ENCODE peak calls at places on chromosomes 5 and 9, in four cellular contexts. L is psoas muscle, K is tibial artery, V is ovary. A is an unnamed sample. For H3K4me1, the result is how much of the 10 kb centered on the place peaks cover.

GRCh38 chr5:80711938-80712337 is 57.2 kb upstream of the DHFR start:
- DNase-seq in K (no peak), L (no peak), V (no peak), A (peak)

GRCh38 chr5:157312492-157312891 is 46.6 kb downstream of the CYFIP2 start:
- DNase-seq in L (no peak), K (no peak), V (no peak), A (peak)

GRCh38 chr5:180739271-180739670 is 587 bp downstream of the OR2Y1 start:
- DNase-seq in L (no peak), V (no peak), K (no peak), A (no peak)

GRCh38 chr9:116234091-116234490 is 80.5 kb downstream of the PAPPA start:
- DNase-seq in L (no peak), K (no peak), V (no peak), A (no peak)

GRCh38 chr9:38384990-38385848 is 7.3 kb upstream of the ALDH1B1 start:
- DNase-seq in K (peak), V (no peak), L (no peak), A (no peak)

GRCh38 chr5:112417931-112418358 is 1.1 kb downstream of the EPB41L4A start:
- DNase-seq in V (peak), L (peak), K (peak), A (no peak)

GRCh38 chr5:150155258-150156032 is at the start of gene PDGFRB:
- DNase-seq in L (peak), V (peak), K (peak), A (peak)

GRCh38 chr9:75803130-75803529 is 87.3 kb upstream of the PCSK5 start:
- DNase-seq in K (no peak), V (no peak), L (no peak), A (no peak)

GRCh38 chr5:80255752-80256479 is at the start of gene SERINC5:
- DNase-seq in K (peak), L (peak), V (peak), A (peak)

GRCh38 chr5:35971186-35971877 is 19.9 kb downstream of the UGT3A1 start:
- DNase-seq in L (no peak), K (no peak), V (no peak), A (no peak)

GRCh38 chr9:137053944-137054931 is at the start of gene ENTPD2:
- DNase-seq in L (no peak), V (no peak), K (no peak), A (no peak)

GRCh38 chr5:116516021-116516420 is 58.6 kb downstream of the SEMA6A start:
- DNase-seq in V (no peak), L (no peak), K (no peak), A (no peak)

GRCh38 chr5:106801554-106801953 is 869.2 kb downstream of the EFNA5 start:
- DNase-seq in L (no peak), K (no peak), V (no peak), A (no peak)

GRCh38 chr5:16596541-16596940 is 20.3 kb downstream of the RETREG1 start:
- DNase-seq in L (no peak), V (no peak), K (no peak), A (no peak)

GRCh38 chr9:95067057-95067456 is 250.5 kb downstream of the FANCC start:
- DNase-seq in V (no peak), K (no peak), L (no peak), A (no peak)

GRCh38 chr5:142630927-142631539 is 54.9 kb downstream of the FGF1 start:
- DNase-seq in L (no peak), V (no peak), K (no peak), A (no peak)

GRCh38 chr5:119840175-119840574 is 210.8 kb downstream of the FAM170A start:
- DNase-seq in L (no peak), V (no peak), K (no peak), A (no peak)

GRCh38 chr5:74239268-74239667 is 401.3 kb downstream of the ENC1 start:
- DNase-seq in V (no peak), K (no peak), L (no peak), A (no peak)

GRCh38 chr5:116732591-116732990 is 158.0 kb upstream of the SEMA6A start:
- DNase-seq in K (no peak), V (no peak), L (no peak), A (no peak)

GRCh38 chr9:129962376-129962765 is 80.6 kb downstream of the FNBP1 start:
- DNase-seq in L (no peak), V (no peak), K (no peak), A (no peak)

GRCh38 chr9:76564300-76564699 is 105.3 kb downstream of the GCNT1 start:
- DNase-seq in L (no peak), K (no peak), V (no peak), A (no peak)

GRCh38 chr5:160851481-160851880 is 530 bp downstream of the ATP10B start:
- DNase-seq in K (no peak), V (no peak), L (no peak), A (no peak)

GRCh38 chr5:173972844-173973613 is 15.9 kb upstream of the C5orf47 start:
- DNase-seq in L (peak), V (peak), K (peak), A (peak)

GRCh38 chr9:124295097-124295794 is 37.5 kb downstream of the NEK6 start:
- DNase-seq in L (no peak), V (no peak), K (no peak), A (peak)

GRCh38 chr9:3477236-3477834 is 48.5 kb downstream of the RFX3 start:
- DNase-seq in L (no peak), K (no peak), V (no peak), A (no peak)

GRCh38 chr5:72677447-72677846 is 139.0 kb upstream of the TNPO1 start:
- DNase-seq in V (no peak), L (no peak), K (no peak), A (no peak)
- H3K4me1 ChIP-seq in V (under half), L (under half), K (under half), A (under half)

GRCh38 chr9:120929392-120929791 is 2.8 kb upstream of the TRAF1 start:
- DNase-seq in L (no peak), V (no peak), K (no peak), A (no peak)

GRCh38 chr9:120932086-120932818 is 5.7 kb upstream of the TRAF1 start:
- DNase-seq in L (no peak), K (no peak), V (no peak), A (no peak)

GRCh38 chr9:120933310-120934044 is 6.9 kb upstream of the TRAF1 start:
- DNase-seq in K (no peak), V (no peak), L (no peak), A (no peak)

GRCh38 chr9:120928720-120929389 is 2.3 kb upstream of the TRAF1 start:
- DNase-seq in V (peak), K (peak), L (peak), A (peak)

GRCh38 chr9:120931278-120932085 is 4.9 kb upstream of the TRAF1 start:
- DNase-seq in L (no peak), K (peak), V (peak), A (no peak)
- H3K4me3 ChIP-seq in L (no peak), K (no peak), V (no peak), A (no peak)

GRCh38 chr9:134265078-134265477 is 61.2 kb upstream of the RXRA start:
- DNase-seq in V (no peak), K (no peak), L (no peak), A (no peak)

GRCh38 chr9:134262035-134262434 is 64.2 kb upstream of the RXRA start:
- DNase-seq in K (no peak), V (no peak), L (no peak), A (no peak)

GRCh38 chr9:134266418-134266817 is 59.8 kb upstream of the RXRA start:
- DNase-seq in V (no peak), L (no peak), K (no peak), A (no peak)

GRCh38 chr9:134263575-134263974 is 62.7 kb upstream of the RXRA start:
- DNase-seq in V (no peak), L (no peak), K (no peak), A (no peak)

GRCh38 chr9:134264169-134264568 is 62.1 kb upstream of the RXRA start:
- DNase-seq in L (no peak), K (no peak), V (no peak), A (no peak)
- TF ChIP-seq CTCF in L (no peak), K (no peak), V (no peak), A (no peak)

DNA sequence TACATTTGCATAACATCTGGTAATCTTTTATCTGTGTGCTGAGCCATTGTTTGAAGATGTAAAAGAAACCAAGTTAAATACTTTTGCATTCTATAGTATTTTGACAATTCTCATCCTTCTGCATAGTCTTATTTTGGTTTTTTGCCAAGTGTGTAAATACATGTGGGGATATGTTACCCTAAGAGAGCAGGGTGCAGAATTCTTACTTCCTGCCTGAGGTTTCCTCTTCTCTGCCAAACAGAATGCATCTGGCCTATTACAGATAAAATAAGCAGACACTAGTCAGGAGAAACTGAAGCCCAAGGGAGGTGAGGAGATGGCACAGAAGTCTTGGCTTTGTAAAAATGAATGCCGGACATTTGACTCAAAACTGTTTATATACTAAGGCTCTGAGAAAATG is 462.1 kb downstream of the TMEM38B start:
- DNase-seq in L (no peak), K (no peak), V (no peak), A (no peak)
- H3K4me1 ChIP-seq in L (under half), K (under half), V (under half), A (under half)

GRCh38 chr9:81832571-81833285 is 95.5 kb upstream of the SPATA31D4 start:
- DNase-seq in L (no peak), K (no peak), V (no peak), A (no peak)
- H3K4me3 ChIP-seq in L (no peak), K (no peak), V (no peak), A (no peak)

GRCh38 chr5:77369566-77369965 is 122.5 kb downstream of the WDR41 start:
- DNase-seq in V (no peak), K (no peak), L (no peak), A (no peak)

GRCh38 chr5:77367733-77368132 is 124.4 kb downstream of the WDR41 start:
- DNase-seq in L (no peak), K (peak), V (no peak), A (no peak)

GRCh38 chr5:77368367-77368766 is 123.7 kb downstream of the WDR41 start:
- DNase-seq in L (no peak), V (no peak), K (no peak), A (no peak)

GRCh38 chr5:77360969-77361368 is 131.1 kb downstream of the WDR41 start:
- DNase-seq in V (no peak), K (no peak), L (no peak), A (no peak)

GRCh38 chr5:77366717-77367500 is 125.2 kb downstream of the WDR41 start:
- DNase-seq in V (no peak), L (no peak), K (no peak), A (peak)
- TF ChIP-seq CTCF in V (no peak), L (no peak), K (no peak), A (peak)